ENCODE peak calls at places on chromosomes 7 and 10, in five cellular contexts. B is RWPE1, Q is PC-3, L is GM23338, J is stomach. E is an unnamed sample.

GRCh38 chr7:5396999-5397656 is 26.5 kb downstream of the TNRC18 start:
- DNase-seq in Q (peak), J (peak), L (peak), B (peak), E (peak)

GRCh38 chr10:60234531-60234930 is 155.1 kb downstream of the ANK3 start:
- DNase-seq in B (no peak), J (no peak), L (no peak), Q (no peak), E (no peak)

GRCh38 chr10:89395141-89395540 is 2.7 kb downstream of the IFIT1 start:
- DNase-seq in Q (no peak), J (no peak), L (no peak), B (no peak), E (no peak)

GRCh38 chr7:30348083-30348560 is 63.7 kb downstream of the ZNRF2 start:
- DNase-seq in B (peak), L (peak), Q (peak), J (no peak), E (no peak)

GRCh38 chr7:1781369-1781768 is 111.3 kb downstream of the ELFN1 start:
- DNase-seq in L (no peak), J (no peak), B (no peak), Q (no peak), E (no peak)

GRCh38 chr10:23331567-23332290 is 12.9 kb downstream of the C10orf67 start:
- DNase-seq in L (no peak), B (peak), J (no peak), Q (peak), E (no peak)

GRCh38 chr10:69567920-69568319 is 5.3 kb downstream of the NEUROG3 start:
- DNase-seq in B (peak), J (no peak), Q (peak), L (peak), E (no peak)

GRCh38 chr7:157703131-157703530 is 366.3 kb downstream of the DNAJB6 start:
- DNase-seq in Q (no peak), B (no peak), L (no peak), J (no peak), E (no peak)

GRCh38 chr10:124632064-124632531 is 112.1 kb downstream of the FAM53B start:
- DNase-seq in Q (no peak), J (peak), L (peak), B (no peak), E (peak)
- TF ChIP-seq CTCF in Q (no peak), J (no peak), L (peak), B (peak), E (peak)

GRCh38 chr10:118621304-118621942 is 26.0 kb upstream of the PRLHR start:
- DNase-seq in B (no peak), Q (peak), J (no peak), L (no peak), E (no peak)
- H3K27ac ChIP-seq in B (peak), Q (no peak), J (no peak), L (no peak), E (no peak)

GRCh38 chr10:114115661-114116060 is 58.3 kb downstream of the CCDC186 start:
- DNase-seq in J (no peak), B (no peak), Q (no peak), L (peak), E (no peak)

DNA sequence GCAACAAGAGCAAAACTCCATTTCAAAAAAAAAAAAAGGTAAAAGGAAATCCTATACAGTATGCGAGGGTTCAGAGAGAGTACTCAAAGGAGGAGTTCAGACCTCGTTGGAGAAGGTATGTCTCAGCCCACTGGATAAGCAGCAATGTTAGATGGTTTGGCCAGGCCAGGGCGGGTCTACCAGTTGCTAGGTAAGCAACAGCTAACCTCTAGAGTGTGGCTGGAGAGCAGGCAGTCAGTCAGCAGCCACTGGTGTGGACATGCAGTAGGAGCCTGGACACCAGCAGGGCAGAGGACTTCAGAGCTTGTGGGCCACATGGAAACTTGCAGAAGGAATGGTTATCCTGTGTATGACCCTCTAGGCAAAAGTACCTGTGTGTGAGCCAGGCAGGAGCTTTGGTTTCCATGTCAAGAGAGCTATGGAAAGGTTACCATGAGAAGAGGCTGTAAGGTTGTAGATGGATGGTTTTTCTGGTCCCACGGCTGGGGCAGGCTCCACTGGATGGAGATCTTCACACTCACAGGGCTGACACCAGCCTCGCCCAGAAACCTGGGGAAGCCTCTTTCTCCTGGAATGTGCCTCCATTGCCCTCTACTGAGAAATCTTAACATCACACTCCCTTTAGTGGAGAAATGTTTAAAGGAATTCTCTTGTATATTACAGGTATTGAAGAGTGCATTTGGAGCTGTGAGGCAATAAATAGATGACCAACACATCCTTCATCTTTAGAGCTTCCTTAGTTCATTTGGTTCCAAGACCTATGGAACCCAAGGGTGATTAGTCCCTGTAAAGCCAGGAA is 63.6 kb downstream of the CCDC186 start:
- DNase-seq in B (peak), J (no peak), Q (peak), L (peak), E (no peak)
- TF ChIP-seq CTCF in B (peak), J (no peak), Q (peak), L (peak), E (no peak)

GRCh38 chr10:14533295-14533694 is 202.6 kb upstream of the FRMD4A start:
- DNase-seq in B (no peak), J (no peak), Q (no peak), L (no peak), E (no peak)
- H3K27ac ChIP-seq in B (no peak), J (no peak), Q (peak), L (peak), E (no peak)

DNA sequence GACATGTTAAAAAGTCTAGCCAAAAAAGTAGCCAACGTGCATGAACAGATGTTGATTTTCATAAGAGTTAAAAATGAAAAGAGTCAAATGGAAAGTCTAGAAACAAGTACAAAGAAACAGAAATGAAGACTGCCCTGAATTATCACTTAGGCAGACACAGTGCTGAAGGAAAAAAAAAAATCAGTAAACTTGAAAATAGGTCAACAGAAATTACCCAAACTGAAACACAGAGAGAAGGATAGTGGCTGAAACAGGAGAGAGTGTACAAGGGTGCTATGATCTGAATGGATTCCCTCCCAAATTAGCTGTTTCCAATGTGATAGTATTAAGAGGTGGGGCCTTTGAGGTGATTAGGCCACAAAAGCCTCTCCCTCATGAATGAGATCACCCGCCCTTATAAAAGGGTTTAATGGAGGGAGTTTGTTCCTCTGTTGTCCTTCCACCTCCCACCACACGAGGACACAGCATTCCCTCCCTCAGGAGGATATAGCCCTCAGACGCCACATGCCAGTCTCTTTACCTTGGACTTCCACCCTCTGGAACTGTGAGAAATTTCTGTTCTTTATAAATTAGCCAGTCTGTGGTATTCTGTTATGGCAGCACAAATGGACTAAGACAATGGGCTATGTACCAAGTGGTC is 249.7 kb downstream of the AHR start:
- DNase-seq in B (no peak), Q (no peak), L (peak), J (no peak), E (no peak)
- TF ChIP-seq CTCF in B (no peak), Q (peak), L (peak), J (no peak), E (no peak)

GRCh38 chr7:45147858-45148652 is 9.5 kb upstream of the RAMP3 start:
- DNase-seq in J (no peak), Q (no peak), B (no peak), L (peak), E (peak)
- H3K27ac ChIP-seq in J (no peak), Q (no peak), B (no peak), L (no peak), E (no peak)

DNA sequence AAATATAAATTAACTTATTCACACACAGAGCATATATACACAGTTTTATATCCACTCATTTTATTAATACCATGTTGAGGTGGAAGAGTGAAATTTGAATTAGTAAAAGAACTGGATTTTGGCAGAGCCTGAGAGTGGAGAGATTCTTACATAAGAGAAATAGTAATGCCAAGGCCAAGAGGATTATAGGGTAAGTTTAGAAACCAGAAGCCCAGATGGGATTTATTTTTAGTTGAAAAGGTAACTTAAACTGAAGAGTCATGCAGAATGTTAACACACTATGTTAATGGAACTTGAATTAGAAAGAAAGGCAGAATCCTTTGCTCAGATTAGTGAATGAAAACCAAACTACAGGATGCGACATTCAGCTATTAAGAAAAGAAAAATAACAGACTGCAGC is 34.1 kb downstream of the HECTD2 start:
- DNase-seq in Q (no peak), L (no peak), B (no peak), J (no peak), E (no peak)
- TF ChIP-seq CTCF in Q (no peak), L (no peak), B (no peak), J (no peak), E (no peak)

DNA sequence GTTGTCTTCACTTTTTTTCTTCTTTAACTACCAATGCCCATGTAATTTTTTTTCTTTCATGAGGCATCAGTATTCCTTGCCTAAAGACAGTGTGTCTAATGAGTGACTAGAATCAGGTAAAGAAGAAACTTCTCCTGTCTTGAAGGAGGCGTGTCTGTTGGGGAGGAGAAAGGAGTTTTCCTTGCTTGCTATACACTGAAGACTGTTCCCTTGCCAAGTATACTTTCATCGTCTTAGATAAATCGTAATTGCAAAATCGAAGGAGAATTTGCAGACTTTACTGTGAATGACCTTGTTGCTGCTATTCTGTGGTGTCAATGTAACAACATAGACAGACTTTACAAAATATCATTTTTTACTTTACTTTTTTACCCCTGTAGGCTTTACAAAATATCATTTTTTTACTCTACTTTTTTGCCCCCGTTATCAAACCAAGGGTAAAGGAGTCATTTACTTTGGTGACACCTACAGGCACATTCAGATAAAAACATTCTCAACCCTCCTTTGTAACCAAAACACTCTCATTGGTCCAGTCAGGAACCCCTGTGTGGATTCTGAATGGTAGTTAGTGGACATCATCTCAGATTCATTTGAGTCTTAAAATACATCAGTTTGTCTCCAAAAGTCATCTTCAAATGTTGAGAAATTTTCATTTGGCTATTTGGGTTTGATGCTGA is 232.4 kb downstream of the AHR start:
- DNase-seq in J (no peak), Q (peak), B (peak), L (peak), E (no peak)
- H3K27ac ChIP-seq in J (no peak), Q (no peak), B (no peak), L (no peak), E (no peak)

DNA sequence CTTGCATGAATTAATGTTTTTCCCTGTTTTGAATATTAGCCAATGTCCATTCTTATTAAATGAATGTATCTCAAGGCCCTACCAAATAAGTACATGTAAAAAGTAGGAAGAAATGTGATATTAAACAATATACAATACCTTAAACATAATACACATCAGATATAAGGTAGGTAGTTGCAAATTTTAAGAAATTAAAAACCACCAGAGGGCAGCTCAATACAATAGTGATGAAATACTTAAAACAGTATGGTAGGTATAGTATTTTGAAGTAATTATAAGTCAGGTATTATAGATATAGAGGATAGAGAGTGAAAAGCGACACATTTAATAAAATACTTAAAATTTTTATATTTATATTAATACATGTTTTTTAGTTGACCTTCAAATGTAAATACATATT is 43.6 kb upstream of the CDK14 start:
- DNase-seq in Q (peak), B (peak), L (no peak), J (no peak), E (no peak)
- TF ChIP-seq CTCF in Q (peak), B (peak), L (no peak), J (no peak), E (peak)

E was measured in dorsolateral prefrontal cortex.